ENCODE peak calls at places on chromosomes 13 and 19, in seven cellular contexts. L is mammary epithelial cell, A is pancreas, V is suprapubic skin, H is uterus, S is HepG2, Y is IMR-90. E is an unnamed sample. For H3K4me1 and H3K9me3, the result is how much of the 10 kb centered on the place peaks cover.

GRCh38 chr13:86788624-86789023 is 882.5 kb upstream of the SLITRK5 start:
- DNase-seq in A (no peak), L (no peak), V (no peak), Y (no peak), H (no peak), S (no peak), E (no peak)

GRCh38 chr19:1221141-1221903 is 15.7 kb downstream of the STK11 start:
- DNase-seq in A (peak), V (no peak), Y (peak), S (peak), H (peak), L (no peak), E (no peak)

GRCh38 chr19:13398780-13399726 is 107.2 kb downstream of the CACNA1A start:
- DNase-seq in L (peak), V (no peak), Y (peak), H (no peak), S (no peak), A (no peak), E (no peak)

GRCh38 chr19:1247747-1248453 is 483 bp upstream of the MIDN start:
- DNase-seq in A (peak), H (peak), L (no peak), Y (peak), V (peak), S (peak), E (peak)

GRCh38 chr19:18735324-18735723 is 51.8 kb downstream of the CRTC1 start:
- DNase-seq in L (no peak), H (no peak), A (no peak), S (no peak), Y (no peak), V (no peak), E (no peak)

GRCh38 chr13:97191143-97191542 is 31.0 kb upstream of the MBNL2 start:
- DNase-seq in V (no peak), A (no peak), L (no peak), Y (no peak), S (no peak), H (no peak), E (peak)

GRCh38 chr13:19910336-19911072 is 47.1 kb upstream of the ZMYM5 start:
- DNase-seq in Y (peak), S (no peak), H (no peak), L (peak), A (no peak), V (no peak), E (peak)

GRCh38 chr13:80921971-80922370 is 581.0 kb upstream of the SPRY2 start:
- DNase-seq in V (no peak), A (no peak), L (no peak), S (no peak), Y (no peak), H (no peak), E (no peak)

GRCh38 chr19:54418030-54418929 is 3.0 kb downstream of the TTYH1 start:
- DNase-seq in V (no peak), L (no peak), S (peak), H (no peak), A (no peak), Y (peak), E (no peak)

GRCh38 chr19:4550479-4551050 is 8.9 kb downstream of the SEMA6B start:
- DNase-seq in L (no peak), A (no peak), H (no peak), V (no peak), Y (no peak), S (no peak), E (no peak)

GRCh38 chr13:49935171-49936084 is 712 bp downstream of the SPRYD7 start:
- DNase-seq in L (peak), S (peak), A (no peak), Y (peak), V (no peak), H (no peak), E (peak)

GRCh38 chr13:92838786-92839185 is 387.8 kb upstream of the GPC6 start:
- DNase-seq in V (no peak), A (no peak), L (peak), H (no peak), S (peak), Y (peak), E (no peak)

GRCh38 chr13:110356362-110356761 is 49.3 kb downstream of the COL4A2 start:
- DNase-seq in L (no peak), S (no peak), Y (no peak), A (no peak), V (no peak), H (no peak), E (no peak)

GRCh38 chr13:40780822-40781401 is 8.5 kb upstream of the SLC25A15 start:
- DNase-seq in A (no peak), Y (peak), V (no peak), S (peak), H (no peak), L (no peak), E (no peak)

GRCh38 chr13:91767681-91768080 is 369.3 kb downstream of the GPC5 start:
- DNase-seq in Y (no peak), L (no peak), S (no peak), H (no peak), A (no peak), V (no peak), E (no peak)

GRCh38 chr13:70938462-70938861 is 830.2 kb upstream of the KLHL1 start:
- DNase-seq in L (no peak), A (no peak), Y (no peak), V (no peak), S (no peak), H (no peak), E (no peak)

GRCh38 chr13:34358811-34359513 is 541.0 kb downstream of the RFC3 start:
- DNase-seq in V (no peak), L (peak), S (no peak), A (no peak), Y (peak), H (no peak), E (peak)

GRCh38 chr13:66673401-66673800 is 556.7 kb downstream of the PCDH9 start:
- DNase-seq in Y (peak), H (no peak), L (peak), V (no peak), A (no peak), S (peak), E (no peak)

GRCh38 chr13:97938701-97939475 is 14.6 kb upstream of the IPO5 start:
- DNase-seq in Y (no peak), H (no peak), A (no peak), S (no peak), L (no peak), V (no peak), E (no peak)

GRCh38 chr13:20395061-20395916 is 130.4 kb downstream of the CRYL1 start:
- DNase-seq in H (no peak), A (no peak), S (no peak), V (no peak), Y (no peak), L (no peak), E (no peak)

GRCh38 chr13:23433171-23434153 is at the start of gene SACS:
- DNase-seq in Y (peak), S (no peak), V (no peak), H (no peak), A (peak), L (peak), E (no peak)

GRCh38 chr19:57816652-57817051 is 1.9 kb upstream of the ZNF552 start:
- DNase-seq in A (no peak), H (no peak), S (no peak), Y (no peak), V (no peak), L (no peak), E (no peak)

GRCh38 chr19:5434351-5434917 is 20.8 kb upstream of the ZNRF4 start:
- DNase-seq in Y (no peak), V (no peak), L (no peak), A (no peak), H (no peak), S (no peak), E (no peak)

GRCh38 chr13:113907637-113908617 is 44.1 kb upstream of the GAS6 start:
- DNase-seq in Y (peak), V (no peak), L (peak), H (peak), S (no peak), A (no peak), E (peak)

GRCh38 chr13:19782049-19782726 is 557 bp downstream of the PSPC1 start:
- DNase-seq in H (peak), A (peak), Y (peak), S (no peak), L (peak), V (peak), E (peak)

GRCh38 chr13:96093296-96094006 is 3.5 kb downstream of the HS6ST3 start:
- DNase-seq in V (no peak), A (no peak), L (no peak), H (no peak), S (no peak), Y (no peak), E (no peak)

GRCh38 chr19:38667552-38668205 is 20.2 kb downstream of the ACTN4 start:
- DNase-seq in S (no peak), A (no peak), H (no peak), L (no peak), Y (peak), V (no peak), E (no peak)

GRCh38 chr13:69109891-69110525 is 997.6 kb upstream of the ATXN8OS start:
- DNase-seq in A (no peak), Y (no peak), L (peak), V (no peak), S (no peak), H (no peak), E (no peak)

GRCh38 chr13:24997367-24997967 is 98.5 kb upstream of the PABPC3 start:
- DNase-seq in L (no peak), A (no peak), H (no peak), S (peak), V (no peak), Y (peak), E (peak)

GRCh38 chr19:36564391-36564790 is 8.7 kb downstream of the ZNF529 start:
- DNase-seq in Y (no peak), V (no peak), L (no peak), S (no peak), H (no peak), A (no peak), E (no peak)

GRCh38 chr19:6812612-6813011 is 40.1 kb downstream of the VAV1 start:
- DNase-seq in V (no peak), H (no peak), A (no peak), L (no peak), Y (no peak), S (no peak), E (no peak)

GRCh38 chr19:6811378-6811777 is 38.9 kb downstream of the VAV1 start:
- DNase-seq in L (no peak), H (no peak), Y (no peak), A (no peak), S (no peak), V (no peak), E (no peak)

GRCh38 chr19:6817179-6817578 is 44.7 kb downstream of the VAV1 start:
- DNase-seq in H (no peak), S (no peak), V (no peak), A (no peak), Y (no peak), L (no peak), E (no peak)

GRCh38 chr19:6811906-6812305 is 39.4 kb downstream of the VAV1 start:
- DNase-seq in Y (peak), A (no peak), H (no peak), S (peak), V (no peak), L (peak), E (peak)

DNA sequence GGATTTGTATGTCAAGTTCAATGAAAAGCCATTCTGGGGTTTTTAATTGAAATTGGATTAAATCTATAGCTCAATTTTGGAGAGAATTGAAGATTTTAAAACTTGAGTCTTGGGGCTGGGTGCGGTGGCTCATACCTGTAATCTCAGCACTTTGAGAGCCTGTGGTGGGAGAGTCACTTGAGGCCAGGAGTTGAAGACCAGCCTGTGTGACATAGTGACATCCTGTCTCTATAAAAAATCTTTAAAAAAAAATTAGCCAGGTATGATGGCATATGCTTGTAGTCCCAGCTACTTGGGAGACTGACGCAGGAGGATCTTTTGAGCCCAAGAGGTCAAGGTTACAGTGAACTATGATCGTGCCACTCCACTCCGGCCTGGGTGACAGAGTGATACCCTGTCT is 41.2 kb downstream of the VAV1 start:
- DNase-seq in L (no peak), V (no peak), Y (no peak), H (no peak), A (no peak), S (no peak), E (no peak)
- H3K4me3 ChIP-seq in L (no peak), V (no peak), Y (no peak), H (no peak), A (no peak), S (no peak), E (no peak)

DNA sequence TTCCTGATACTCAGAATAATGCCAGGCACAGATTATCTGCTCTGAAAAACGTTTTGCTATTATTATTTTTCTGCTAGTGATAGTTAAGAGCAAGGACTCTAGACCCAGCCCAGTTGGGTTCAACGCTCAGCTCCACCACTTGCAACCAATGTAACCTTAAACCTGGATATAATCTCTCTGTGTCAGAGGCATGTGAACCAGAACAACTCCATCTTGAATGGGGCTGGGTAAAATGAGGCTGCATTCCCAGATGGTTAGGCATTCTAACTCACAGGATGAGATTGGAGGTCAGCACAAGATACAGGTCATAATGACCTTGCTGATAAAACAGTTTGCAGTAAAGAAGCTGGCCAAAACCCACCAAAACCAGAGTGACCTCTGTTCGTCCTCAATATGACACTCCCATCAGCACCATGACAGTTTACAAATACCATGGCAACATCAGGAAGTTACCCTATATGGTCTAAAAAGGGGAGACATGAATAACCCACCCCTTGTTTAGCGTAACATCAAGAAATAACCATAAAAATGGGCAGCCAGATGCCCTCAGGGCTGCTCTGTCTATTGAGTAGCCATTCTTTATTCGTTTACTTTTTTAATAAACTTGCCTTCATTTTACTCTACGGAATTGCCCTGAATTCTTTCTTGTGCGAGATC is 13.6 kb downstream of the FAM187B start:
- DNase-seq in L (no peak), H (no peak), A (no peak), V (no peak), Y (no peak), S (no peak), E (no peak)
- H3K4me1 ChIP-seq in L (under half), H (under half), A (under half), V (under half), Y (under half), S (under half), E (under half)

GRCh38 chr13:45909089-45909488 is 57.5 kb upstream of the SIAH3 start:
- DNase-seq in V (no peak), S (no peak), Y (no peak), A (no peak), H (no peak), L (no peak), E (no peak)
- H3K9me3 ChIP-seq in V (under half), S (under half), Y (under half), A (under half), H (under half), L (under half), E (under half)

GRCh38 chr19:43966079-43966694 is 15.2 kb downstream of the ZNF221 start:
- DNase-seq in S (no peak), Y (no peak), H (no peak), A (no peak), V (no peak), L (no peak), E (no peak)
- H3K4me3 ChIP-seq in S (no peak), Y (no peak), H (no peak), A (no peak), V (no peak), L (no peak), E (no peak)

GRCh38 chr19:46269085-46269484 is 27.8 kb upstream of the HIF3A start:
- DNase-seq in S (no peak), Y (no peak), V (no peak), A (no peak), H (no peak), L (no peak), E (no peak)
- H3K4me1 ChIP-seq in S (under half), Y (under half), V (under half), A (under half), H (under half), L (under half), E (under half)

DNA sequence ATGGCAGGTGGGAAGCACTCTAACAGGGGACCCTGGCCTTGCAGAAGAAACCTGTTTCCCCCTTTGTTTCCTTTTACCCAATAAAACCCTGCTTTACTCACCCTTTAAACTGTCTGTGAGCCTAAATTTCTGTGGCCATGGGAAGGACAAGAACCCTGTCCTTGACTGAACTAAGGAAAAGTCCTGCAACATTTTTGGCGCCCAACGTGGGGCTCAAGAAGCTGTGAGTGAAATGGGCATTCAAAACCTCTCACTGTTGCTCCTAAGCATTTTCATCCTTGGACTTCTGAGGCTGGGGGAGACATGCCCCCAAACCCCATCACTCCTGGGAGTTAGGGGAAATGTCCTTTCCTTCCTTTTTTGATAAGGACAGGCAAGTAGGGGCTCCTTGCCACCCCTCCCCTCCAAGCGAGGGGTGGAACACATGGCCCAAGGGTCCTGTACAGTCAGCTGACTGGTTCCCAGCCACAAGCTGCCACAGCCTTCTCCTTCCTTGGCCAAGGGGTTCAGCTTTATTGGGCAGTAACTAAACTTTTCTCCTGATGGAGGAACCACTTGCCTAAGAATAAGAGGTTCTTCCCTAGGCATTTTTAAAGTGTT is 381.6 kb downstream of the KLF5 start:
- DNase-seq in A (no peak), Y (no peak), H (no peak), V (no peak), S (no peak), L (peak), E (no peak)
- H3K9me3 ChIP-seq in A (under half), Y (under half), H (under half), V (under half), S (half or more), L (under half), E (under half)

GRCh38 chr13:29835280-29836061 is 14.9 kb downstream of the UBL3 start:
- DNase-seq in Y (no peak), V (no peak), L (no peak), H (no peak), S (no peak), A (no peak), E (no peak)
- H3K4me3 ChIP-seq in Y (no peak), V (no peak), L (no peak), H (no peak), S (no peak), A (no peak), E (no peak)

GRCh38 chr13:42380420-42381164 is 108.6 kb downstream of the AKAP11 start:
- DNase-seq in L (no peak), Y (no peak), S (no peak), V (no peak), H (no peak), A (no peak), E (no peak)

GRCh38 chr13:42384265-42384664 is 112.3 kb downstream of the AKAP11 start:
- DNase-seq in L (peak), V (no peak), H (no peak), A (no peak), Y (no peak), S (no peak), E (no peak)

GRCh38 chr13:42378383-42378780 is 106.4 kb downstream of the AKAP11 start:
- DNase-seq in Y (no peak), A (no peak), L (no peak), H (no peak), S (no peak), V (no peak), E (no peak)

GRCh38 chr13:42379241-42379640 is 107.3 kb downstream of the AKAP11 start:
- DNase-seq in V (no peak), Y (no peak), A (no peak), H (no peak), L (no peak), S (no peak), E (no peak)

DNA sequence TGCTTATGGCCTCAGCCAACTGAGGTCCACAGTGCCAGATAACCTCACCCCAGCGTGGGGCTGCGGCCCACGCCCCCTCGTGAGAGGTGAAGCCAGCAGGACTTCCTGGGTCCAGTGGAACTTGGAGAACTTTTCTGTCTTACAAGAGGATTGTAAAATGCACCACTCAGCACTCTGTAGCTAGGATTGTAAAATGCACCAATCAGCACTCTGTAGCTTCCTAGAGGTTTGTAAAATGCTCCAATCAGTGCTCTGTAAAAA is 109.1 kb downstream of the AKAP11 start:
- DNase-seq in Y (no peak), H (no peak), L (no peak), V (no peak), S (no peak), A (no peak), E (no peak)
- H3K4me1 ChIP-seq in Y (under half), H (under half), L (under half), V (under half), S (under half), A (under half), E (under half)

DNA sequence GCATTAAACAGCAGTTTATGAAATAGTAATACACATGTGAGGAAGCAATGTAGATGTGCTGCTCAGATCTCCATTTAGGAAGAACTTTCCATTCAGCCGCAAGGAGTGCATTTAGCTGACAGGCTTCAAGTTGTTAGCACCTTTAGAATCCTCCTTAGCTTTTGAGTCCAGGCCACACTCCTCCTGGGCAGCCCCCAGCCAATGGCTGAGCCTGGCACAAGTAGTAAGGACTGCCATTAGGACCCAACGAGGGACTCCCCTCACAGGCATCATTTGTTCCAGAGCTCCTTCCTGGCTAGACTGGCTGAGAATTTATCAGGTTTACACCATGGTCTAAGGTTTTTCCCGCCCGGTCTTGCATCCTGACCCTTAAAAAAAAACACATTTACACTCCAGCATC is 201.4 kb downstream of the DIAPH3 start:
- DNase-seq in Y (no peak), S (no peak), L (no peak), H (no peak), A (no peak), V (no peak), E (no peak)
- H3K9me3 ChIP-seq in Y (under half), S (under half), L (under half), H (under half), A (under half), V (under half), E (under half)